ENCODE peak calls at places on chromosomes 7 and 10, in six cellular contexts. One of them, this sample, is unnamed.
A peak's percentile ranks its signal among the peaks of the same experiment; 100 is the strongest.

GRCh38 chr7:25073451-25073850 is 51.6 kb downstream of the CYCS start:
- DNase-seq in endodermal cell: no peak
- DNase-seq in RWPE1: no peak
- DNase-seq in smooth muscle cell of the brain vasculature: no peak
- DNase-seq in fibroblast of mammary gland: peak; percentile 77
- DNase-seq in endothelial cell: no peak
- DNase-seq in this sample: no peak

GRCh38 chr10:110076559-110077318 is 69.0 kb downstream of the ADD3 start:
- DNase-seq in fibroblast of mammary gland: peak; percentile 95
- DNase-seq in endothelial cell: no peak
- DNase-seq in smooth muscle cell of the brain vasculature: no peak
- DNase-seq in endodermal cell: no peak
- DNase-seq in RWPE1: peak; percentile 57
- DNase-seq in this sample: no peak

GRCh38 chr10:1577371-1577770 is 160.0 kb downstream of the ADARB2 start:
- DNase-seq in smooth muscle cell of the brain vasculature: no peak
- DNase-seq in endodermal cell: no peak
- DNase-seq in fibroblast of mammary gland: no peak
- DNase-seq in endothelial cell: no peak
- DNase-seq in RWPE1: no peak
- DNase-seq in this sample: no peak

GRCh38 chr10:3969876-3970666 is 185.1 kb upstream of the KLF6 start:
- DNase-seq in RWPE1: no peak
- DNase-seq in smooth muscle cell of the brain vasculature: no peak
- DNase-seq in endodermal cell: no peak
- DNase-seq in endothelial cell: no peak
- DNase-seq in fibroblast of mammary gland: no peak
- DNase-seq in this sample: no peak

GRCh38 chr7:1761097-1761496 is 91.0 kb downstream of the ELFN1 start:
- DNase-seq in smooth muscle cell of the brain vasculature: no peak
- DNase-seq in endothelial cell: no peak
- DNase-seq in endodermal cell: no peak
- DNase-seq in fibroblast of mammary gland: no peak
- DNase-seq in RWPE1: no peak
- DNase-seq in this sample: no peak

GRCh38 chr7:47873767-47874166 is 74.5 kb downstream of the PKD1L1 start:
- DNase-seq in smooth muscle cell of the brain vasculature: no peak
- DNase-seq in RWPE1: no peak
- DNase-seq in endothelial cell: no peak
- DNase-seq in fibroblast of mammary gland: peak; percentile 25
- DNase-seq in endodermal cell: no peak
- DNase-seq in this sample: no peak

GRCh38 chr10:11279286-11279685 is 261.6 kb downstream of the CELF2 start:
- DNase-seq in RWPE1: no peak
- DNase-seq in endodermal cell: no peak
- DNase-seq in fibroblast of mammary gland: no peak
- DNase-seq in smooth muscle cell of the brain vasculature: no peak
- DNase-seq in endothelial cell: no peak
- DNase-seq in this sample: no peak

GRCh38 chr7:158655931-158656441 is 48.6 kb downstream of the NCAPG2 start:
- DNase-seq in fibroblast of mammary gland: no peak
- DNase-seq in endothelial cell: no peak
- DNase-seq in smooth muscle cell of the brain vasculature: no peak
- DNase-seq in RWPE1: no peak
- DNase-seq in endodermal cell: no peak
- DNase-seq in this sample: no peak

GRCh38 chr10:13891542-13892431 is 305.0 kb downstream of the PRPF18 start:
- DNase-seq in endodermal cell: peak; percentile 75
- DNase-seq in smooth muscle cell of the brain vasculature: no peak
- DNase-seq in RWPE1: peak; percentile 11
- DNase-seq in endothelial cell: peak; percentile 45
- DNase-seq in fibroblast of mammary gland: peak; percentile 18
- DNase-seq in this sample: no peak

GRCh38 chr10:128009357-128009756 is 102.5 kb downstream of the PTPRE start:
- DNase-seq in endothelial cell: no peak
- DNase-seq in endodermal cell: no peak
- DNase-seq in smooth muscle cell of the brain vasculature: no peak
- DNase-seq in fibroblast of mammary gland: no peak
- DNase-seq in RWPE1: no peak
- DNase-seq in this sample: no peak

GRCh38 chr7:87004956-87005355 is 54.5 kb downstream of the ELAPOR2 start:
- DNase-seq in fibroblast of mammary gland: no peak
- DNase-seq in endothelial cell: no peak
- DNase-seq in smooth muscle cell of the brain vasculature: no peak
- DNase-seq in RWPE1: no peak
- DNase-seq in endodermal cell: no peak
- DNase-seq in this sample: no peak

GRCh38 chr7:133993547-133993946 is 133.6 kb upstream of the LRGUK start:
- DNase-seq in endothelial cell: no peak
- DNase-seq in RWPE1: no peak
- DNase-seq in smooth muscle cell of the brain vasculature: no peak
- DNase-seq in fibroblast of mammary gland: no peak
- DNase-seq in endodermal cell: no peak
- DNase-seq in this sample: no peak

GRCh38 chr7:119175916-119176627 is 951.6 kb downstream of the ANKRD7 start:
- DNase-seq in endothelial cell: peak; percentile 81
- DNase-seq in smooth muscle cell of the brain vasculature: peak; percentile 53
- DNase-seq in RWPE1: peak; percentile 13
- DNase-seq in fibroblast of mammary gland: peak; percentile 74
- DNase-seq in endodermal cell: peak; percentile 93
- DNase-seq in this sample: peak; percentile 96

GRCh38 chr10:9060314-9060713 is 1005.8 kb downstream of the GATA3 start:
- DNase-seq in endodermal cell: no peak
- DNase-seq in fibroblast of mammary gland: no peak
- DNase-seq in endothelial cell: no peak
- DNase-seq in smooth muscle cell of the brain vasculature: no peak
- DNase-seq in RWPE1: no peak
- DNase-seq in this sample: no peak

GRCh38 chr7:22420973-22421635 is 64.2 kb upstream of the RAPGEF5 start:
- DNase-seq in endodermal cell: no peak
- DNase-seq in endothelial cell: no peak
- DNase-seq in RWPE1: no peak
- DNase-seq in fibroblast of mammary gland: no peak
- DNase-seq in smooth muscle cell of the brain vasculature: no peak
- DNase-seq in this sample: no peak

GRCh38 chr7:101754432-101755159 is 62.8 kb upstream of the CUX1 start:
- DNase-seq in RWPE1: peak; percentile 24
- DNase-seq in endodermal cell: no peak
- DNase-seq in endothelial cell: no peak
- DNase-seq in fibroblast of mammary gland: peak; percentile 43
- DNase-seq in smooth muscle cell of the brain vasculature: no peak
- DNase-seq in this sample: no peak

GRCh38 chr7:22348379-22348778 is 8.6 kb downstream of the RAPGEF5 start:
- DNase-seq in endothelial cell: no peak
- DNase-seq in fibroblast of mammary gland: no peak
- DNase-seq in endodermal cell: no peak
- DNase-seq in RWPE1: no peak
- DNase-seq in smooth muscle cell of the brain vasculature: no peak
- DNase-seq in this sample: no peak

GRCh38 chr10:105044902-105045301 is 403.8 kb downstream of the SORCS3 start:
- DNase-seq in smooth muscle cell of the brain vasculature: no peak
- DNase-seq in endothelial cell: no peak
- DNase-seq in RWPE1: no peak
- DNase-seq in endodermal cell: no peak
- DNase-seq in fibroblast of mammary gland: no peak
- DNase-seq in this sample: no peak

GRCh38 chr10:97921581-97922377 is 72.1 kb downstream of the GOLGA7B start:
- DNase-seq in endothelial cell: no peak
- DNase-seq in RWPE1: no peak
- DNase-seq in fibroblast of mammary gland: peak; percentile 38
- DNase-seq in endodermal cell: no peak
- DNase-seq in smooth muscle cell of the brain vasculature: no peak
- DNase-seq in this sample: no peak

GRCh38 chr10:22597142-22597541 is 117.2 kb downstream of the PIP4K2A start:
- DNase-seq in RWPE1: no peak
- DNase-seq in smooth muscle cell of the brain vasculature: no peak
- DNase-seq in fibroblast of mammary gland: no peak
- DNase-seq in endothelial cell: no peak
- DNase-seq in endodermal cell: peak; percentile 54
- DNase-seq in this sample: no peak

GRCh38 chr10:126014309-126014708 is 117.9 kb downstream of the FANK1 start:
- DNase-seq in fibroblast of mammary gland: peak; percentile 85
- DNase-seq in endodermal cell: no peak
- DNase-seq in RWPE1: no peak
- DNase-seq in endothelial cell: no peak
- DNase-seq in smooth muscle cell of the brain vasculature: peak; percentile 56
- DNase-seq in this sample: no peak

GRCh38 chr10:105969884-105970377 is 1194.6 kb downstream of the SORCS1 start:
- DNase-seq in endodermal cell: no peak
- DNase-seq in endothelial cell: no peak
- DNase-seq in RWPE1: no peak
- DNase-seq in fibroblast of mammary gland: no peak
- DNase-seq in smooth muscle cell of the brain vasculature: no peak
- DNase-seq in this sample: peak; percentile 16

GRCh38 chr7:28356619-28357018 is 55.7 kb upstream of the CREB5 start:
- DNase-seq in endothelial cell: no peak
- DNase-seq in RWPE1: no peak
- DNase-seq in fibroblast of mammary gland: no peak
- DNase-seq in smooth muscle cell of the brain vasculature: no peak
- DNase-seq in endodermal cell: no peak
- DNase-seq in this sample: no peak

GRCh38 chr10:43390791-43391190 is 18.2 kb downstream of the HNRNPF start:
- DNase-seq in RWPE1: no peak
- DNase-seq in endothelial cell: no peak
- DNase-seq in fibroblast of mammary gland: peak; percentile 65
- DNase-seq in endodermal cell: peak; percentile 71
- DNase-seq in smooth muscle cell of the brain vasculature: no peak
- DNase-seq in this sample: no peak

GRCh38 chr7:22631730-22632129 is 95.3 kb upstream of the IL6 start:
- DNase-seq in RWPE1: no peak
- DNase-seq in smooth muscle cell of the brain vasculature: no peak
- DNase-seq in endothelial cell: no peak
- DNase-seq in fibroblast of mammary gland: no peak
- DNase-seq in endodermal cell: no peak
- DNase-seq in this sample: no peak

GRCh38 chr7:63521-64021 is 128.8 kb upstream of the FAM20C start:
- DNase-seq in endodermal cell: no peak
- DNase-seq in fibroblast of mammary gland: no peak
- DNase-seq in RWPE1: no peak
- DNase-seq in endothelial cell: no peak
- DNase-seq in smooth muscle cell of the brain vasculature: no peak
- DNase-seq in this sample: no peak

GRCh38 chr7:135317676-135318326 is 84.2 kb downstream of the STRA8 start:
- DNase-seq in fibroblast of mammary gland: peak; percentile 55
- DNase-seq in RWPE1: peak; percentile 25
- DNase-seq in endothelial cell: no peak
- DNase-seq in smooth muscle cell of the brain vasculature: no peak
- DNase-seq in endodermal cell: no peak
- DNase-seq in this sample: no peak

GRCh38 chr7:158257001-158257400 is 330.6 kb downstream of the PTPRN2 start:
- DNase-seq in RWPE1: no peak
- DNase-seq in fibroblast of mammary gland: no peak
- DNase-seq in endodermal cell: no peak
- DNase-seq in endothelial cell: no peak
- DNase-seq in smooth muscle cell of the brain vasculature: no peak
- DNase-seq in this sample: no peak

GRCh38 chr7:130180571-130180971 is 24.6 kb downstream of the TMEM209 start:
- DNase-seq in endothelial cell: no peak
- DNase-seq in fibroblast of mammary gland: peak; percentile 74
- DNase-seq in RWPE1: no peak
- DNase-seq in endodermal cell: no peak
- DNase-seq in smooth muscle cell of the brain vasculature: no peak
- DNase-seq in this sample: no peak